ENCODE peak calls at places on chromosomes 12 and 14, in ten cellular contexts. S, N, A, W, Z, M, O, Q, B and R are unnamed samples.

GRCh38 chr12:72264548-72265175 is 7.5 kb upstream of the TRHDE start:
- DNase-seq in S (no peak), N (peak), A (no peak), W (peak), Z (no peak), M (peak), O (no peak), Q (peak), B (no peak), R (peak)

GRCh38 chr12:116928504-116928903 is 17.8 kb downstream of the FBXW8 start:
- DNase-seq in S (no peak), N (no peak), A (no peak), W (no peak), Z (no peak), M (no peak), O (no peak), Q (no peak), B (no peak), R (no peak)

GRCh38 chr14:72521045-72521444 is 372.9 kb downstream of the DPF3 start:
- DNase-seq in S (no peak), N (no peak), A (no peak), W (peak), Z (no peak), M (no peak), O (no peak), Q (no peak), B (no peak), R (no peak)

GRCh38 chr14:68268197-68268596 is 448.6 kb downstream of the RAD51B start:
- DNase-seq in S (no peak), N (no peak), A (no peak), W (no peak), Z (no peak), M (no peak), O (no peak), Q (no peak), B (no peak), R (no peak)

GRCh38 chr12:40012709-40013108 is 93.2 kb downstream of the SLC2A13 start:
- DNase-seq in S (no peak), N (no peak), A (no peak), W (no peak), Z (no peak), M (no peak), O (no peak), Q (no peak), B (no peak), R (peak)

GRCh38 chr12:54759751-54760150 is 94.6 kb upstream of the MUCL1 start:
- DNase-seq in S (peak), N (no peak), A (peak), W (peak), Z (no peak), M (peak), O (no peak), Q (peak), B (no peak), R (peak)

GRCh38 chr12:130713581-130713991 is 2.5 kb downstream of the RIMBP2 start:
- DNase-seq in S (no peak), N (no peak), A (no peak), W (no peak), Z (no peak), M (no peak), O (peak), Q (no peak), B (no peak), R (peak)

GRCh38 chr12:78185109-78185508 is 354.4 kb downstream of the NAV3 start:
- DNase-seq in S (no peak), N (no peak), A (peak), W (peak), Z (no peak), M (no peak), O (no peak), Q (no peak), B (no peak), R (peak)

GRCh38 chr14:71324767-71325272 is 417.6 kb downstream of the PCNX1 start:
- DNase-seq in S (peak), N (no peak), A (no peak), W (peak), Z (no peak), M (peak), O (no peak), Q (no peak), B (no peak), R (no peak)

GRCh38 chr12:25152055-25152454 is 42.9 kb downstream of the DNAI7 start:
- DNase-seq in S (no peak), N (no peak), A (no peak), W (no peak), Z (no peak), M (no peak), O (no peak), Q (no peak), B (no peak), R (no peak)

GRCh38 chr14:105532735-105533141 is 6.4 kb downstream of the TMEM121 start:
- DNase-seq in S (peak), N (no peak), A (peak), W (peak), Z (no peak), M (peak), O (no peak), Q (peak), B (no peak), R (peak)

GRCh38 chr12:110179291-110179690 is 55.1 kb downstream of the IFT81 start:
- DNase-seq in S (no peak), N (no peak), A (peak), W (peak), Z (no peak), M (no peak), O (no peak), Q (no peak), B (no peak), R (peak)

GRCh38 chr14:90785876-90786450 is 30.3 kb downstream of the TTC7B start:
- DNase-seq in S (no peak), N (no peak), A (no peak), W (no peak), Z (no peak), M (no peak), O (no peak), Q (no peak), B (no peak), R (no peak)

GRCh38 chr12:3377056-3377455 is 113.9 kb upstream of the PRMT8 start:
- DNase-seq in S (no peak), N (no peak), A (no peak), W (no peak), Z (no peak), M (no peak), O (no peak), Q (no peak), B (no peak), R (no peak)

GRCh38 chr12:132572801-132573760 is 37.3 kb downstream of the LRCOL1 start:
- DNase-seq in S (no peak), N (no peak), A (no peak), W (no peak), Z (no peak), M (no peak), O (no peak), Q (no peak), B (no peak), R (no peak)

GRCh38 chr12:3602488-3602887 is 111.5 kb downstream of the PRMT8 start:
- DNase-seq in S (no peak), N (no peak), A (no peak), W (no peak), Z (no peak), M (no peak), O (no peak), Q (no peak), B (no peak), R (no peak)

GRCh38 chr12:23217158-23217557 is 592.2 kb downstream of the ETNK1 start:
- DNase-seq in S (no peak), N (no peak), A (no peak), W (no peak), Z (no peak), M (no peak), O (no peak), Q (no peak), B (no peak), R (no peak)

GRCh38 chr14:95208598-95208997 is 51.3 kb upstream of the DICER1 start:
- DNase-seq in S (no peak), N (no peak), A (no peak), W (no peak), Z (no peak), M (no peak), O (no peak), Q (no peak), B (no peak), R (no peak)

GRCh38 chr12:87323369-87323768 is 705.8 kb downstream of the C12orf50 start:
- DNase-seq in S (no peak), N (no peak), A (peak), W (peak), Z (no peak), M (no peak), O (no peak), Q (no peak), B (no peak), R (peak)

GRCh38 chr12:11854011-11854499 is 204.6 kb downstream of the ETV6 start:
- DNase-seq in S (no peak), N (no peak), A (no peak), W (no peak), Z (no peak), M (no peak), O (no peak), Q (no peak), B (no peak), R (no peak)

GRCh38 chr14:89588016-89588415 is 171.0 kb upstream of the FOXN3 start:
- DNase-seq in S (no peak), N (no peak), A (no peak), W (no peak), Z (no peak), M (no peak), O (no peak), Q (no peak), B (no peak), R (no peak)

GRCh38 chr12:58268080-58268479 is 326.7 kb downstream of the ATP23 start:
- DNase-seq in S (no peak), N (no peak), A (peak), W (no peak), Z (no peak), M (no peak), O (no peak), Q (no peak), B (no peak), R (peak)

GRCh38 chr12:15497621-15498285 is 175.4 kb downstream of the PTPRO start:
- DNase-seq in S (no peak), N (no peak), A (no peak), W (no peak), Z (no peak), M (no peak), O (no peak), Q (no peak), B (no peak), R (no peak)

GRCh38 chr12:131089526-131090253 is 136.0 kb downstream of the ADGRD1 start:
- DNase-seq in S (no peak), N (no peak), A (no peak), W (no peak), Z (no peak), M (no peak), O (peak), Q (no peak), B (no peak), R (no peak)